ENCODE peak calls at places on chromosomes 16 and 17, in ten cellular contexts. E is substantia nigra; A is AG09309; M is activated CD4-positive, alpha-beta T cell treated with anti-CD3 and anti-CD28 coated beads, Interleukin-2, amount 50 U/mL, for 4 hours; X is NCI-H1105 treated with DMSO at 0.1 percent for 48 hours; O is NCI-H2081 treated with DMSO at 0.1 percent for 48 hours; P is T-helper 1 cell; C is M059J; N is ascending aorta; S is fibroblast of lung. V is an unnamed sample.

GRCh38 chr17:81481011-81481799 is 31.4 kb downstream of the ACTG1 start:
- DNase-seq in X (peak), A (no peak), P (peak), N (peak), E (peak), O (peak), S (peak), M (peak), C (peak), V (peak)

GRCh38 chr17:5468075-5468473 is 708 bp downstream of the DHX33 start:
- DNase-seq in C (no peak), A (no peak), E (no peak), S (no peak), O (no peak), P (no peak), N (no peak), M (peak), X (peak), V (no peak)

GRCh38 chr16:83898463-83899271 is at the start of gene MLYCD:
- DNase-seq in E (peak), N (peak), X (peak), M (peak), P (peak), O (no peak), A (no peak), S (peak), C (peak), V (peak)

GRCh38 chr16:87580855-87581261 is 21.4 kb upstream of the JPH3 start:
- DNase-seq in E (no peak), P (no peak), A (peak), N (no peak), M (no peak), S (peak), X (no peak), C (peak), O (no peak), V (no peak)

GRCh38 chr16:56974549-56975300 is 13.0 kb downstream of the CETP start:
- DNase-seq in M (no peak), N (no peak), C (no peak), X (no peak), S (no peak), O (no peak), A (no peak), E (no peak), P (no peak), V (no peak)

GRCh38 chr16:31105677-31106213 is 2.4 kb upstream of the BCKDK start:
- DNase-seq in N (peak), X (no peak), E (peak), S (peak), O (no peak), P (peak), M (peak), A (no peak), C (peak), V (peak)

GRCh38 chr16:3577302-3577752 is at the start of gene NLRC3:
- DNase-seq in S (no peak), A (no peak), N (no peak), X (no peak), E (no peak), C (no peak), M (peak), P (no peak), O (no peak), V (peak)

GRCh38 chr16:50252082-50252611 is 14.2 kb upstream of the ADCY7 start:
- DNase-seq in A (no peak), O (no peak), N (no peak), P (no peak), M (no peak), E (no peak), S (no peak), C (no peak), X (no peak), V (no peak)

GRCh38 chr17:73278465-73279453 is 17.1 kb upstream of the CPSF4L start:
- DNase-seq in C (peak), E (no peak), S (peak), P (no peak), A (no peak), M (no peak), O (no peak), N (no peak), X (peak), V (no peak)

GRCh38 chr16:47043200-47043599 is 69.7 kb upstream of the DNAJA2 start:
- DNase-seq in X (no peak), O (no peak), A (no peak), N (no peak), C (no peak), P (no peak), M (no peak), E (no peak), S (no peak), V (no peak)

GRCh38 chr17:82334204-82334621 is 647 bp upstream of the SECTM1 start:
- DNase-seq in N (no peak), M (no peak), A (no peak), E (no peak), O (no peak), X (no peak), P (no peak), S (no peak), C (no peak), V (no peak)

GRCh38 chr17:81388612-81389367 is 6.5 kb upstream of the BAHCC1 start:
- DNase-seq in A (no peak), O (no peak), X (no peak), M (no peak), N (no peak), S (no peak), P (no peak), E (no peak), C (no peak), V (no peak)

GRCh38 chr17:43402078-43402477 is 3.3 kb downstream of the ARL4D start:
- DNase-seq in N (no peak), M (no peak), P (no peak), S (no peak), X (no peak), O (no peak), C (no peak), A (no peak), E (no peak), V (no peak)

GRCh38 chr17:78390241-78391050 is 12.0 kb downstream of the PGS1 start:
- DNase-seq in O (no peak), N (no peak), P (no peak), C (peak), E (no peak), A (peak), S (peak), X (no peak), M (no peak), V (no peak)

GRCh38 chr16:83138512-83138911 is 511.7 kb downstream of the CDH13 start:
- DNase-seq in C (no peak), S (no peak), A (no peak), M (no peak), N (no peak), P (no peak), O (no peak), E (no peak), X (no peak), V (no peak)

GRCh38 chr16:17318200-17318599 is 152.6 kb downstream of the XYLT1 start:
- DNase-seq in O (no peak), S (peak), X (no peak), N (no peak), M (no peak), E (no peak), A (no peak), P (no peak), C (no peak), V (no peak)

GRCh38 chr17:79975498-79976134 is 60.1 kb downstream of the TBC1D16 start:
- DNase-seq in S (no peak), E (no peak), M (no peak), N (no peak), A (no peak), O (no peak), C (no peak), X (no peak), P (no peak), V (no peak)

GRCh38 chr17:82490512-82491195 is 28.9 kb upstream of the FOXK2 start:
- DNase-seq in C (no peak), X (no peak), N (no peak), S (no peak), M (no peak), P (no peak), A (no peak), E (no peak), O (peak), V (no peak)

GRCh38 chr16:31109622-31110021 is 1.4 kb downstream of the BCKDK start:
- DNase-seq in P (no peak), S (no peak), X (no peak), N (no peak), A (no peak), M (no peak), C (no peak), O (no peak), E (no peak), V (no peak)

GRCh38 chr17:27353469-27354050 is 59.6 kb downstream of the WSB1 start:
- DNase-seq in X (peak), O (no peak), N (peak), P (peak), A (peak), S (peak), C (peak), M (peak), E (peak), V (peak)

GRCh38 chr17:39600469-39601009 is 7.2 kb downstream of the NEUROD2 start:
- DNase-seq in P (no peak), S (no peak), C (no peak), O (no peak), N (no peak), X (no peak), E (no peak), A (no peak), M (no peak), V (no peak)

GRCh38 chr16:77432264-77432663 is 2.6 kb downstream of the ADAMTS18 start:
- DNase-seq in N (no peak), C (no peak), X (no peak), M (no peak), S (no peak), A (no peak), P (no peak), E (no peak), O (no peak), V (no peak)

GRCh38 chr16:89407282-89407924 is 83.0 kb downstream of the ANKRD11 start:
- DNase-seq in S (no peak), N (no peak), O (no peak), A (no peak), X (no peak), E (no peak), C (no peak), M (no peak), P (no peak), V (no peak)

GRCh38 chr16:12228079-12228606 is 251.6 kb downstream of the SNX29 start:
- DNase-seq in A (no peak), P (no peak), O (no peak), N (no peak), S (no peak), X (no peak), E (no peak), M (no peak), C (no peak), V (no peak)

GRCh38 chr16:21666772-21667171 is 3.0 kb downstream of the OTOA start:
- DNase-seq in S (no peak), M (no peak), N (no peak), A (no peak), O (no peak), X (no peak), C (no peak), P (no peak), E (no peak), V (no peak)

GRCh38 chr17:7951143-7951792 is 19.3 kb downstream of the CNTROB start:
- DNase-seq in P (no peak), C (no peak), X (no peak), A (no peak), N (no peak), O (no peak), S (no peak), M (peak), E (no peak), V (no peak)